ENCODE peak calls at places on chromosomes 16 and 17, in eight cellular contexts. U, F, X, J, D, T, M and O are unnamed samples.

GRCh38 chr17:12773153-12773552 is 16.1 kb upstream of the ARHGAP44 start:
- ATAC-seq in M (no peak), T (no peak), F (no peak), J (no peak), U (no peak), D (no peak), X (no peak), O (no peak)

GRCh38 chr16:72976047-72976746 is 71.7 kb downstream of the ZFHX3 start:
- ATAC-seq in M (peak; percentile 89), X (no peak), F (no peak), J (no peak), D (no peak), U (no peak), T (no peak), O (no peak)

GRCh38 chr17:38543403-38544174 is 62.2 kb downstream of the SRCIN1 start:
- ATAC-seq in F (no peak), T (no peak), J (no peak), M (no peak), U (no peak), D (no peak), X (no peak), O (no peak)

GRCh38 chr16:88069397-88070168 is 118.3 kb downstream of the BANP start:
- ATAC-seq in F (no peak), M (no peak), U (no peak), T (no peak), J (no peak), D (no peak), X (peak; percentile 98), O (no peak)

GRCh38 chr17:41532947-41533570 is 5.0 kb upstream of the KRT19 start:
- ATAC-seq in F (no peak), T (no peak), M (no peak), X (no peak), D (no peak), J (no peak), U (no peak), O (no peak)

GRCh38 chr16:46895399-46896313 is 11.5 kb downstream of the GPT2 start:
- ATAC-seq in U (no peak), J (no peak), T (no peak), F (no peak), D (peak; percentile 71), M (peak; percentile 59), X (no peak), O (no peak)

GRCh38 chr17:47983492-47984223 is 12.7 kb downstream of the CDK5RAP3 start:
- ATAC-seq in J (peak; percentile 82), X (no peak), D (no peak), F (no peak), U (no peak), M (no peak), T (no peak), O (no peak)

GRCh38 chr17:73782231-73782630 is 138.0 kb upstream of the SDK2 start:
- ATAC-seq in U (no peak), J (no peak), T (no peak), D (no peak), M (no peak), F (no peak), X (no peak), O (no peak)

GRCh38 chr16:1019934-1020305 is 38.4 kb downstream of the SOX8 start:
- ATAC-seq in X (no peak), J (peak; percentile 16), T (no peak), D (peak; percentile 1), M (no peak), F (no peak), U (no peak), O (peak; percentile 8)

GRCh38 chr17:4229627-4230026 is 34.2 kb downstream of the ANKFY1 start:
- ATAC-seq in M (no peak), F (peak; percentile 79), D (peak; percentile 31), J (peak; percentile 40), U (peak; percentile 74), T (peak; percentile 76), X (no peak), O (peak; percentile 50)

GRCh38 chr17:68033636-68034451 is 1.7 kb upstream of the KPNA2 start:
- ATAC-seq in F (no peak), D (no peak), J (peak; percentile 42), M (no peak), X (no peak), U (peak; percentile 83), T (peak; percentile 35), O (no peak)

GRCh38 chr17:68036304-68037147 is 991 bp downstream of the KPNA2 start:
- ATAC-seq in D (no peak), T (no peak), F (no peak), X (no peak), M (no peak), J (no peak), U (no peak), O (no peak)

GRCh38 chr17:68034452-68034776 is 1.1 kb upstream of the KPNA2 start:
- ATAC-seq in X (no peak), M (no peak), F (no peak), D (no peak), U (no peak), J (no peak), T (no peak), O (no peak)

GRCh38 chr17:68035131-68035522 is 408 bp upstream of the KPNA2 start:
- ATAC-seq in M (peak; percentile 93), U (peak; percentile 91), T (peak; percentile 91), F (peak; percentile 97), X (peak; percentile 92), J (peak; percentile 93), D (no peak), O (peak; percentile 92)

DNA sequence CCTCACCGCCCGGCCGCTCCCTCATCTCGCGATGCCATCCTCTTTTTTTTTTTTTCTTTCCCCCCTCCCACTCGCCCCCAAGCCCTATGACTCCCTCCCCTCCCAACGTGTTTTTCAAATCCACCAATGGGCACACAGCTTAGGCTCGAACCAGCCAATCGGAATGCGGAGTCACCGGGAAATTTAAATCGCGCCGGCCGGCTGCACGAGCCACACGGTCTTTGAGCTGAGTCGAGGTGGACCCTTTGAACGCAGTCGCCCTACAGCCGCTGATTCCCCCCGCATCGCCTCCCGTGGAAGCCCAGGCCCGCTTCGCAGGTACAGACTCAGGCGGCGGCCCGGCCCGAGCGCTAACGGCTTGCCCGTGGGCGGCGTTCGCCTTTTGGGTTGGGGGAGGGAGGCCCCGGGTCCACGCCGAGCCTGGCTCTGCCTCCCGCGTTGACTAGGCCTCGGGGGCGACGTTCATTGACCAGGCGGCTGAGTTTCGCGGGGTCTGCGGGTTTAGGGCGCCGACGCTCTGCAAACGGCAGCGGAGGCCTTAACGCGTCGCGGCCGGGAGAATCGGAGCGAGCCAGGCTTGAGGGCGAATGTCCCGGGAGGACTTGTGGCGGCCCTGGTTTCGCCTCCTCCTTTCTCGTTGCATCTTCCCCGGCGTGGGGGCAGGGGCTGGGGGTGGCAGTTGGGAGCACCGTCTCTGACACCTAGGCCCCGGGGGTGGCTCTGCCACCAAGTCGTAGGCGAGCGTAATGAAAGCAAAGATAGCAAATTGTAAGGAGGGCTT is at the start of gene KPNA2:
- ATAC-seq in M (peak; percentile 95), T (peak; percentile 87), U (peak; percentile 92), D (peak; percentile 96), J (peak; percentile 96), F (peak; percentile 98), X (peak; percentile 95), O (peak; percentile 97)
- TF ChIP-seq POLR2A in M (peak; percentile 77), T (peak; percentile 92), U (peak; percentile 97), D (peak; percentile 71), J (peak; percentile 36), F (no peak), X (peak; percentile 97), O (peak; percentile 51)

GRCh38 chr17:21242780-21243515 is 10.3 kb downstream of the NATD1 start:
- ATAC-seq in U (no peak), F (no peak), D (no peak), X (no peak), T (no peak), J (peak; percentile 73), M (no peak), O (no peak)
- TF ChIP-seq POLR2A in U (no peak), F (no peak), D (no peak), X (no peak), T (no peak), J (no peak), M (no peak), O (no peak)

GRCh38 chr17:74813793-74814192 is 37.6 kb upstream of the NAT9 start:
- ATAC-seq in D (no peak), U (no peak), J (no peak), T (no peak), M (no peak), F (no peak), X (no peak), O (no peak)

GRCh38 chr17:74815671-74816370 is 39.7 kb upstream of the NAT9 start:
- ATAC-seq in D (no peak), X (peak; percentile 28), T (peak; percentile 80), F (no peak), J (no peak), M (no peak), U (peak; percentile 62), O (no peak)

GRCh38 chr17:74814453-74814852 is 38.3 kb upstream of the NAT9 start:
- ATAC-seq in D (no peak), U (peak; percentile 18), F (no peak), T (peak; percentile 52), X (no peak), M (no peak), J (no peak), O (no peak)

GRCh38 chr17:74816883-74817620 is 40.9 kb upstream of the NAT9 start:
- ATAC-seq in M (no peak), J (no peak), U (no peak), F (no peak), X (no peak), T (no peak), D (no peak), O (no peak)

DNA sequence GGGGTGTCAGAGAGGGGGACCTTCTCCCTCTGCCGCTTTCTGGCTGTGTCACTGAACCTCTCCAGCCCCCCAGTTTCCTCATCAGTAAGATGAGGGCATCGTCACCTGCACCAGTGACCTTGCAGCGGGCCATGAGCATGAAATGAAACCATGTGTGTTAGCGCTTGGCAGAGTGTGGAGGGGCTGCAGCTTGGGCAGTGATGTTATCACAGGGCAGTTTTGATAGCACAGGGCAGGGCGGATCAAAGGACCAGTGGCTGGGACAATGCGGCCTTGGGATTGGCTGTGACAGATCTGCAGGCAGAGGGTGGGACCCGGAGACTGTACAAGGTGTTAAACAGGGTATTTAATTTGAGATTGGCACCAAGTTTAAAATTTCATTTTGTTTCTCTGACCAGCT is 38.9 kb upstream of the NAT9 start:
- ATAC-seq in F (no peak), T (no peak), X (no peak), D (no peak), J (no peak), U (no peak), M (no peak), O (no peak)
- TF ChIP-seq POLR2A in F (no peak), T (no peak), X (no peak), D (no peak), J (no peak), U (no peak), M (no peak), O (no peak)

DNA sequence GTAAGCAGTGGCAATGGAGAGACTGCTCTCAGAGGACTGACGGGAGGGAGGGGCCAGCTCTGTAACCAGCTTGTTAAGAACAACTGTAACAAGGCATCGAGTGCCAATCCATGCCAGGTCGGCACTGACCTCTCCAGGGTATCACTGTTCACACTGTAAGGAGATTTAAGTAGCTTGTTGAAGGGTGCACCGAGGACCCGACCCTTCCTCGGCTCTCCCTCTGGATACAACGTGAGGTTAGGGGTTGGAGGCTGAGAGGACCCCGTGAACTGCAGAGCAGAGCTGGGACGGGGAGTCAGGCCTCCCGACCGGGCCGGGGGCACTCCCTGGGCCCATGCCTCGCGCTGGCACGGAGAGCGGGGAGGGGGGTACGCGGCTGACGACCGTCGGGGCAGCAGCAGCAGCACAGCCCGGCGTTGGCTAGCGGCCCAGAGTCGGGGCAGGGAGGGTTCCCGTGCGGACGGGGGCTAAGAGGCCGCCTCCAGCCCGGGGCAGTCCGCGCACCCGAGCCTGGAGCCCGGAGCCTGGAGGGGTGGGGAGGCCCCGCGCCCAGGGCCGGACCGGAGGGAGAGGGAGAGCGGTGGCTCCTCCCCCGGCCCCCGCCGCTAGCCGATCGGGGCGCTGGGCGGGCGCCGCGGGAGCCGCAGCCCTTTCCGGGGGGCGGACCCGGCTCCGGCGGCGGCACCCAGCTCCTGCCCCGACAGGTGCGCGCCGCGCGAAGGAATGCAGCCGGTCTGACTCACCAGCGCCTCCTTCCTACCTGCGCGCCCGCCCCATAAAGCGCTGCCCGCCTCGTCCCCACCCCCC is at the start of gene ITGB4:
- ATAC-seq in T (peak; percentile 88), D (peak; percentile 93), J (peak; percentile 53), U (peak; percentile 70), F (peak; percentile 74), M (peak; percentile 72), X (peak; percentile 88), O (peak; percentile 69)
- TF ChIP-seq POLR2A in T (no peak), D (peak; percentile 54), J (no peak), U (no peak), F (no peak), M (peak; percentile 31), X (no peak), O (peak; percentile 29)